ENCODE peak calls at places on chromosome 6, in five cellular contexts. B is mesothelial cell of epicardium, Q is endodermal cell, E is GM10248, W is heart right ventricle. T is an unnamed sample.

GRCh38 chr6:40611912-40612311 is 24.7 kb upstream of the LRFN2 start:
- DNase-seq in W (no peak), Q (no peak), E (no peak), B (no peak), T (no peak)

GRCh38 chr6:28587746-28588075 is 62.0 kb downstream of the GPX5 start:
- DNase-seq in B (no peak), W (no peak), E (no peak), Q (no peak), T (peak)

GRCh38 chr6:16653226-16653625 is 108.0 kb downstream of the ATXN1 start:
- DNase-seq in W (no peak), B (no peak), E (no peak), Q (no peak), T (no peak)

GRCh38 chr6:166825553-166826145 is 130.7 kb downstream of the RNASET2 start:
- DNase-seq in Q (no peak), B (no peak), E (no peak), W (no peak), T (peak)

GRCh38 chr6:13273202-13273930 is 55.0 kb downstream of the TBC1D7 start:
- DNase-seq in E (no peak), B (no peak), W (no peak), Q (no peak), T (no peak)

GRCh38 chr6:118464620-118465019 is 83.5 kb upstream of the PLN start:
- DNase-seq in W (no peak), Q (no peak), B (no peak), E (no peak), T (no peak)

GRCh38 chr6:135722679-135723078 is 128.8 kb upstream of the PDE7B start:
- DNase-seq in W (no peak), B (no peak), Q (no peak), E (peak), T (peak)

GRCh38 chr6:45783716-45784115 is 231.9 kb downstream of the CLIC5 start:
- DNase-seq in Q (no peak), E (no peak), B (no peak), W (no peak), T (no peak)

GRCh38 chr6:120214097-120214496 is 864.5 kb upstream of the MAN1A1 start:
- DNase-seq in Q (no peak), B (no peak), E (no peak), W (no peak), T (no peak)

GRCh38 chr6:41552723-41553122 is 6.5 kb downstream of the FOXP4 start:
- DNase-seq in W (no peak), B (no peak), E (no peak), Q (no peak), T (no peak)

GRCh38 chr6:167973092-167973880 is 24.2 kb upstream of the KIF25 start:
- DNase-seq in Q (peak), W (no peak), E (no peak), B (no peak), T (no peak)

GRCh38 chr6:150891886-150892485 is 26.5 kb downstream of the MTHFD1L start:
- DNase-seq in B (no peak), W (peak), Q (peak), E (peak), T (peak)

GRCh38 chr6:55473722-55474121 is 105.3 kb downstream of the HMGCLL1 start:
- DNase-seq in W (no peak), B (no peak), Q (no peak), E (no peak), T (no peak)

GRCh38 chr6:138654715-138655634 is 118.6 kb upstream of the CCDC28A start:
- DNase-seq in Q (no peak), B (no peak), E (peak), W (no peak), T (peak)

GRCh38 chr6:158801655-158802294 is 17.4 kb downstream of the EZR start:
- DNase-seq in E (no peak), B (no peak), W (peak), Q (peak), T (no peak)

GRCh38 chr6:125285936-125286335 is 15.8 kb downstream of the HDDC2 start:
- DNase-seq in B (no peak), W (no peak), Q (no peak), E (no peak), T (peak)

GRCh38 chr6:35833534-35833933 is 28.4 kb downstream of the LHFPL5 start:
- DNase-seq in Q (no peak), W (no peak), E (no peak), B (no peak), T (peak)

GRCh38 chr6:150894935-150895686 is 29.6 kb downstream of the MTHFD1L start:
- DNase-seq in B (no peak), W (peak), Q (no peak), E (peak), T (no peak)

GRCh38 chr6:47598367-47598766 is 100.0 kb upstream of the ADGRF4 start:
- DNase-seq in E (no peak), W (no peak), B (no peak), Q (no peak), T (no peak)

GRCh38 chr6:15299430-15300131 is 53.7 kb downstream of the JARID2 start:
- DNase-seq in B (no peak), Q (no peak), W (peak), E (peak), T (peak)

GRCh38 chr6:30100585-30101422 is 12.1 kb downstream of the TRIM31 start:
- DNase-seq in B (no peak), E (peak), Q (peak), W (peak), T (no peak)

GRCh38 chr6:64012351-64013060 is 376.9 kb downstream of the PHF3 start:
- DNase-seq in B (no peak), E (peak), W (no peak), Q (peak), T (no peak)

GRCh38 chr6:45845546-45845945 is 170.1 kb downstream of the CLIC5 start:
- DNase-seq in E (no peak), Q (no peak), W (no peak), B (no peak), T (peak)

GRCh38 chr6:13417431-13417830 is 70.0 kb downstream of the GFOD1 start:
- DNase-seq in Q (no peak), E (no peak), W (no peak), B (no peak), T (no peak)

GRCh38 chr6:133646021-133646682 is 242.8 kb upstream of the TCF21 start:
- DNase-seq in Q (no peak), B (no peak), E (no peak), W (no peak), T (peak)

GRCh38 chr6:7148100-7148822 is 40.5 kb downstream of the RREB1 start:
- DNase-seq in Q (peak), B (no peak), E (no peak), W (no peak), T (peak)

GRCh38 chr6:48542191-48542590 is 431.2 kb upstream of the PTCHD4 start:
- DNase-seq in E (no peak), B (no peak), W (no peak), Q (no peak), T (no peak)

GRCh38 chr6:10413850-10414765 is 766 bp downstream of the TFAP2A start:
- DNase-seq in E (no peak), W (no peak), Q (peak), B (no peak), T (peak)

GRCh38 chr6:2183235-2183634 is 62.2 kb downstream of the GMDS start:
- DNase-seq in E (no peak), B (no peak), Q (no peak), W (no peak), T (no peak)

GRCh38 chr6:163311830-163312229 is 102.7 kb upstream of the QKI start:
- DNase-seq in Q (no peak), W (no peak), E (no peak), B (no peak), T (no peak)

GRCh38 chr6:16762547-16763477 is 1.6 kb upstream of the ATXN1 start:
- DNase-seq in E (peak), B (no peak), W (peak), Q (peak), T (peak)

DNA sequence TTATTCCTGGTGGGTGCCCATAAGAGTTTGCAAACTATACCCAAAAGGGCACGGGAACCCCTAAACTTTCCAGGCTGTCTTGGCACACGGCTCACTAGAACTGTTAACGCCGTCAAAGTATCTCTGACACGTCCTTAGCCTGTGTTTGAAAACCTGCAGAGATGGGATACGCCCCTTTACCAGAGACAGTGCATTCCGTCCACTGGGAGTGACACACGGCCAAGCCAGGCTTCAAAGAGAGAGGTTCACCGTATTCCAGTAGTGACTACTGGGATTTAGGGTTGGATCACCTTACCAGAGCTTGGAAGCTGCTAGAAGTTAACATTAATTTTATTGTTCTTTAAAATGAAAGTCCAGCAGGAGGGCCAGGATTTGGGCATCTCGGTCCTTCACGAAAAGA is 94.9 kb downstream of the THBS2 start:
- DNase-seq in Q (peak), E (no peak), B (no peak), W (no peak), T (no peak)
- TF ChIP-seq CTCF in Q (no peak), E (no peak), B (no peak), W (no peak), T (no peak)

GRCh38 chr6:24205020-24205492 is 79.0 kb downstream of the NRSN1 start:
- DNase-seq in E (peak), W (no peak), B (no peak), Q (peak), T (peak)
- TF ChIP-seq CTCF in E (peak), W (peak), B (peak), Q (peak), T (peak)

GRCh38 chr6:56549014-56549413 is 93.7 kb downstream of the DST start:
- DNase-seq in W (no peak), Q (no peak), B (no peak), E (no peak), T (no peak)
- TF ChIP-seq CTCF in W (peak), Q (no peak), B (no peak), E (peak), T (peak)

GRCh38 chr6:109690740-109691687 is at the start of the genes AK9 and FIG4:
- DNase-seq in W (peak), E (peak), Q (peak), B (peak), T (peak)
- TF ChIP-seq CTCF in W (peak), E (peak), Q (peak), B (no peak), T (no peak)

GRCh38 chr6:145895802-145896201 is 68.4 kb downstream of the SHPRH start:
- DNase-seq in E (no peak), W (no peak), Q (no peak), B (no peak), T (no peak)
- TF ChIP-seq CTCF in E (no peak), W (peak), Q (peak), B (peak), T (peak)